ENCODE peak calls at places on chromosomes 2 and 18, in five cellular contexts. M is keratinocyte; I is activated CD4-positive, CD25-positive, alpha-beta regulatory T cell treated with anti-CD3 and anti-CD28 coated beads, Interleukin-2, amount 50 U/mL, for 72 hours; P is psoas muscle; A is SIG-M5. C is an unnamed sample.
A peak's percentile ranks its signal among the peaks of the same experiment; 100 is the strongest.

GRCh38 chr18:32049393-32050161 is 31.0 kb downstream of the RNF125 start:
- DNase-seq in P (peak; percentile 37), M (no peak), I (no peak), A (peak; percentile 10), C (no peak)

GRCh38 chr2:201233192-201234166 is 26.9 kb upstream of the CASP8 start:
- DNase-seq in I (peak; percentile 83), P (peak; percentile 42), M (peak; percentile 78), A (peak; percentile 98), C (peak; percentile 49)

GRCh38 chr2:146634256-146635068 is 1210.4 kb upstream of the ACVR2A start:
- DNase-seq in P (no peak), I (no peak), A (no peak), M (peak; percentile 96), C (no peak)

GRCh38 chr2:188902906-188903305 is 71.3 kb upstream of the COL3A1 start:
- DNase-seq in P (no peak), A (no peak), M (no peak), I (no peak), C (no peak)

GRCh38 chr18:32349728-32350395 is 120.8 kb downstream of the GAREM1 start:
- DNase-seq in P (peak; percentile 45), M (peak; percentile 60), A (no peak), I (no peak), C (peak; percentile 77)

GRCh38 chr2:97849881-97850540 is 136.6 kb downstream of the ZAP70 start:
- DNase-seq in P (no peak), A (no peak), I (no peak), M (peak; percentile 23), C (no peak)

GRCh38 chr2:120343433-120344105 is 2.4 kb upstream of the INHBB start:
- DNase-seq in A (no peak), M (no peak), I (peak; percentile 48), P (peak; percentile 90), C (peak; percentile 47)

GRCh38 chr2:162301151-162301804 is 17.2 kb downstream of the IFIH1 start:
- DNase-seq in I (peak; percentile 44), A (no peak), P (peak; percentile 19), M (no peak), C (peak; percentile 73)

GRCh38 chr2:232636788-232637420 is 3.5 kb downstream of the EFHD1 start:
- DNase-seq in I (no peak), M (no peak), P (no peak), A (no peak), C (no peak)

GRCh38 chr18:74604774-74605173 is 7.1 kb downstream of the ZNF407 start:
- DNase-seq in I (no peak), A (no peak), M (no peak), P (no peak), C (no peak)

GRCh38 chr18:49059028-49059670 is 108.4 kb upstream of the SMAD7 start:
- DNase-seq in A (no peak), I (no peak), M (no peak), P (no peak), C (peak; percentile 40)

GRCh38 chr18:26648509-26649192 is 100.3 kb upstream of the KCTD1 start:
- DNase-seq in A (no peak), I (no peak), M (no peak), P (no peak), C (no peak)

GRCh38 chr2:101188683-101189405 is 37.7 kb upstream of the TBC1D8 start:
- DNase-seq in A (no peak), P (no peak), M (no peak), I (no peak), C (peak; percentile 23)

GRCh38 chr2:32882911-32883810 is 63.6 kb upstream of the LTBP1 start:
- DNase-seq in I (no peak), A (no peak), M (no peak), P (no peak), C (no peak)

GRCh38 chr2:217732995-217733394 is 269.8 kb downstream of the TNS1 start:
- DNase-seq in A (no peak), P (no peak), I (no peak), M (no peak), C (no peak)

GRCh38 chr2:27583390-27583915 is 611 bp downstream of the ZNF512 start:
- DNase-seq in M (no peak), I (no peak), P (no peak), A (no peak), C (no peak)

GRCh38 chr2:132640116-132640515 is 29.9 kb downstream of the LYPD1 start:
- DNase-seq in M (no peak), P (no peak), I (no peak), A (no peak), C (no peak)

GRCh38 chr2:56784046-56784445 is 600.3 kb downstream of the CCDC85A start:
- DNase-seq in I (no peak), P (no peak), M (no peak), A (no peak), C (no peak)

GRCh38 chr2:170873035-170873692 is 55.9 kb upstream of the GORASP2 start:
- DNase-seq in A (no peak), M (no peak), P (peak; percentile 59), I (peak; percentile 73), C (peak; percentile 53)

GRCh38 chr18:7467708-7468466 is 99.2 kb upstream of the PTPRM start:
- DNase-seq in I (no peak), A (no peak), M (no peak), P (no peak), C (no peak)

GRCh38 chr2:178819147-178819875 is 12.1 kb upstream of the TTN start:
- DNase-seq in I (no peak), M (no peak), A (no peak), P (no peak), C (no peak)

GRCh38 chr2:6186332-6187100 is 494.3 kb downstream of the SOX11 start:
- DNase-seq in M (no peak), P (no peak), A (no peak), I (no peak), C (no peak)

GRCh38 chr18:72762505-72763122 is 105.2 kb downstream of the NETO1 start:
- DNase-seq in A (peak; percentile 22), M (peak; percentile 38), I (no peak), P (no peak), C (peak; percentile 54)

GRCh38 chr2:144328933-144329332 is 191.0 kb downstream of the ZEB2 start:
- DNase-seq in A (no peak), P (no peak), M (no peak), I (no peak), C (no peak)